ENCODE peak calls at places on chromosomes 11 and 22, in six cellular contexts. One of them, this sample, is unnamed.

GRCh38 chr11:13140028-13140870 is 131.1 kb downstream of the RASSF10 start:
- DNase-seq in adrenal gland: no peak
- DNase-seq in neuronal stem cell: no peak
- DNase-seq in thoracic aorta: no peak
- DNase-seq in CD4-positive, alpha-beta memory T cell: no peak
- DNase-seq in kidney: peak; percentile 75
- DNase-seq in this sample: peak; percentile 87

GRCh38 chr11:10728779-10729472 is 22.1 kb upstream of the CTR9 start:
- DNase-seq in adrenal gland: no peak
- DNase-seq in neuronal stem cell: peak; percentile 51
- DNase-seq in thoracic aorta: no peak
- DNase-seq in CD4-positive, alpha-beta memory T cell: no peak
- DNase-seq in kidney: peak; percentile 69
- DNase-seq in this sample: no peak

GRCh38 chr11:119701591-119702260 is 27.3 kb downstream of the NECTIN1 start:
- DNase-seq in adrenal gland: peak; percentile 83
- DNase-seq in neuronal stem cell: no peak
- DNase-seq in thoracic aorta: no peak
- DNase-seq in CD4-positive, alpha-beta memory T cell: no peak
- DNase-seq in kidney: no peak
- DNase-seq in this sample: no peak

GRCh38 chr11:94926271-94926625 is 47.1 kb downstream of the CWC15 start:
- DNase-seq in adrenal gland: no peak
- DNase-seq in neuronal stem cell: no peak
- DNase-seq in thoracic aorta: no peak
- DNase-seq in CD4-positive, alpha-beta memory T cell: no peak
- DNase-seq in kidney: no peak
- DNase-seq in this sample: no peak

GRCh38 chr11:85027346-85027745 is 599.8 kb downstream of the DLG2 start:
- DNase-seq in adrenal gland: no peak
- DNase-seq in neuronal stem cell: no peak
- DNase-seq in thoracic aorta: no peak
- DNase-seq in CD4-positive, alpha-beta memory T cell: no peak
- DNase-seq in kidney: peak; percentile 43
- DNase-seq in this sample: no peak

GRCh38 chr22:25709758-25710157 is 32.2 kb upstream of the MYO18B start:
- DNase-seq in adrenal gland: no peak
- DNase-seq in neuronal stem cell: no peak
- DNase-seq in thoracic aorta: no peak
- DNase-seq in CD4-positive, alpha-beta memory T cell: no peak
- DNase-seq in kidney: no peak
- DNase-seq in this sample: no peak

GRCh38 chr22:41876275-41876674 is 38.6 kb downstream of the SHISA8 start:
- DNase-seq in adrenal gland: no peak
- DNase-seq in neuronal stem cell: no peak
- DNase-seq in thoracic aorta: no peak
- DNase-seq in CD4-positive, alpha-beta memory T cell: no peak
- DNase-seq in kidney: no peak
- DNase-seq in this sample: no peak

GRCh38 chr11:121589946-121590537 is 137.3 kb upstream of the SORL1-AS1 start:
- DNase-seq in adrenal gland: no peak
- DNase-seq in neuronal stem cell: no peak
- DNase-seq in thoracic aorta: no peak
- DNase-seq in CD4-positive, alpha-beta memory T cell: no peak
- DNase-seq in kidney: no peak
- DNase-seq in this sample: no peak

GRCh38 chr22:46366327-46366731 is 30.8 kb downstream of the TRMU start:
- DNase-seq in adrenal gland: no peak
- DNase-seq in neuronal stem cell: no peak
- DNase-seq in thoracic aorta: no peak
- DNase-seq in CD4-positive, alpha-beta memory T cell: no peak
- DNase-seq in kidney: peak; percentile 70
- DNase-seq in this sample: no peak

GRCh38 chr11:72493426-72494108 is 59.2 kb upstream of the CLPB start:
- DNase-seq in adrenal gland: no peak
- DNase-seq in neuronal stem cell: no peak
- DNase-seq in thoracic aorta: no peak
- DNase-seq in CD4-positive, alpha-beta memory T cell: no peak
- DNase-seq in kidney: no peak
- DNase-seq in this sample: no peak

GRCh38 chr11:35932641-35933571 is 11.0 kb upstream of the LDLRAD3 start:
- DNase-seq in adrenal gland: no peak
- DNase-seq in neuronal stem cell: no peak
- DNase-seq in thoracic aorta: no peak
- DNase-seq in CD4-positive, alpha-beta memory T cell: no peak
- DNase-seq in kidney: no peak
- DNase-seq in this sample: no peak

GRCh38 chr22:40383905-40384304 is 13.5 kb downstream of the SGSM3 start:
- DNase-seq in adrenal gland: peak; percentile 81
- DNase-seq in neuronal stem cell: no peak
- DNase-seq in thoracic aorta: no peak
- DNase-seq in CD4-positive, alpha-beta memory T cell: no peak
- DNase-seq in kidney: no peak
- DNase-seq in this sample: no peak

GRCh38 chr11:134360050-134360835 is 28.5 kb downstream of the GLB1L2 start:
- DNase-seq in adrenal gland: peak; percentile 93
- DNase-seq in neuronal stem cell: peak; percentile 77
- DNase-seq in thoracic aorta: no peak
- DNase-seq in CD4-positive, alpha-beta memory T cell: peak; percentile 64
- DNase-seq in kidney: peak; percentile 90
- DNase-seq in this sample: peak; percentile 80

GRCh38 chr11:20154381-20154780 is 5.9 kb downstream of the DBX1 start:
- DNase-seq in adrenal gland: no peak
- DNase-seq in neuronal stem cell: no peak
- DNase-seq in thoracic aorta: no peak
- DNase-seq in CD4-positive, alpha-beta memory T cell: no peak
- DNase-seq in kidney: no peak
- DNase-seq in this sample: no peak

GRCh38 chr22:43955883-43956286 is 643 bp downstream of the SAMM50 start:
- DNase-seq in adrenal gland: no peak
- DNase-seq in neuronal stem cell: no peak
- DNase-seq in thoracic aorta: no peak
- DNase-seq in CD4-positive, alpha-beta memory T cell: peak; percentile 19
- DNase-seq in kidney: no peak
- DNase-seq in this sample: no peak

GRCh38 chr11:33533668-33534067 is 167.0 kb downstream of the C11orf91 start:
- DNase-seq in adrenal gland: no peak
- DNase-seq in neuronal stem cell: no peak
- DNase-seq in thoracic aorta: no peak
- DNase-seq in CD4-positive, alpha-beta memory T cell: no peak
- DNase-seq in kidney: no peak
- DNase-seq in this sample: no peak

GRCh38 chr22:43743131-43743530 is 69.0 kb downstream of the EFCAB6 start:
- DNase-seq in adrenal gland: no peak
- DNase-seq in neuronal stem cell: peak; percentile 36
- DNase-seq in thoracic aorta: no peak
- DNase-seq in CD4-positive, alpha-beta memory T cell: no peak
- DNase-seq in kidney: no peak
- DNase-seq in this sample: no peak

GRCh38 chr22:30014244-30014643 is 66.0 kb upstream of the HORMAD2 start:
- DNase-seq in adrenal gland: no peak
- DNase-seq in neuronal stem cell: no peak
- DNase-seq in thoracic aorta: no peak
- DNase-seq in CD4-positive, alpha-beta memory T cell: no peak
- DNase-seq in kidney: no peak
- DNase-seq in this sample: no peak
- H3K4me1 ChIP-seq in adrenal gland: peaks cover 4% of the 10 kb centered on the region
- H3K4me1 ChIP-seq in neuronal stem cell: no peaks in the 10 kb centered on the region
- H3K4me1 ChIP-seq in thoracic aorta: no peaks in the 10 kb centered on the region
- H3K4me1 ChIP-seq in CD4-positive, alpha-beta memory T cell: no peaks in the 10 kb centered on the region
- H3K4me1 ChIP-seq in kidney: no peaks in the 10 kb centered on the region
- H3K4me1 ChIP-seq in this sample: no peaks in the 10 kb centered on the region

DNA sequence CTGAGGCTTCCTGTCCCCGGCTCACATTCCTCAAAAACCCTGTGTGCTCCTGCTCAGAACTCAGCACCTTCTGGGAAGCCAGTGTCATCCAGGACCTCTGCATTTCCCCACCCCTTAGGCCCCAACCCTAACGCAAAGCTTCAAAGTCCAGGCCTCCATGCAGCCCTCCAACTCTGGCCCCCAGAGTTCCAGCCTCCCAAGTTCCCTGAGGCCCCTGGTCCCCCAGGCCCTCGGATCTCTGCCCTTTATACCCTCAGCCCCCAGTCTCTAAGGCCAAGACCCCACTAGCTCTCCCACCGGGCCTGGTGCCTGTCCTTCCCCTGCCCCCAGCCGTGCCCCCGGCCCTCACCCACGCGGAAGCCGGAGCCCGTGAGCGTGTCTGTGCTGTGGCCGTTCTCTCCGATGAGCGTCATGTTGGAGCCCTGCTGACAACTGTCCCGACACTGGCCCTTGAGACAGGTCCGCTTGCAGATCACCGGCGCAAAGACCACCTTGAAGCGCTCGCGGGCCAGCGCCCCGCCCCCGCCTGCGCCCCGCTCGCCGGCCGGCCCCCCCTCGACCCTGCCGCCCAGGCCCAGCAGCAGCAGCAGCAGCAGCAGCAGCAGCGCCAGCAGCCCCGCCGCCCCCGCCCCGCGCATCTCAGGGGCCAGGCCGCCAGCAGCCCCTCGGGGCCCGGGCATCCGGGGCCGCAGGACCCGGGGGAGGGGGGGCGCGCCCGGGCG is 718 bp downstream of the LTBP3 start:
- DNase-seq in adrenal gland: no peak
- DNase-seq in neuronal stem cell: no peak
- DNase-seq in thoracic aorta: no peak
- DNase-seq in CD4-positive, alpha-beta memory T cell: no peak
- DNase-seq in kidney: no peak
- DNase-seq in this sample: no peak
- H3K4me1 ChIP-seq in adrenal gland: peaks cover 61% of the 10 kb centered on the region
- H3K4me1 ChIP-seq in neuronal stem cell: peaks cover 45% of the 10 kb centered on the region
- H3K4me1 ChIP-seq in thoracic aorta: peaks cover 73% of the 10 kb centered on the region
- H3K4me1 ChIP-seq in CD4-positive, alpha-beta memory T cell: peaks cover 71% of the 10 kb centered on the region
- H3K4me1 ChIP-seq in kidney: peaks cover 14% of the 10 kb centered on the region
- H3K4me1 ChIP-seq in this sample: peaks cover 34% of the 10 kb centered on the region

DNA sequence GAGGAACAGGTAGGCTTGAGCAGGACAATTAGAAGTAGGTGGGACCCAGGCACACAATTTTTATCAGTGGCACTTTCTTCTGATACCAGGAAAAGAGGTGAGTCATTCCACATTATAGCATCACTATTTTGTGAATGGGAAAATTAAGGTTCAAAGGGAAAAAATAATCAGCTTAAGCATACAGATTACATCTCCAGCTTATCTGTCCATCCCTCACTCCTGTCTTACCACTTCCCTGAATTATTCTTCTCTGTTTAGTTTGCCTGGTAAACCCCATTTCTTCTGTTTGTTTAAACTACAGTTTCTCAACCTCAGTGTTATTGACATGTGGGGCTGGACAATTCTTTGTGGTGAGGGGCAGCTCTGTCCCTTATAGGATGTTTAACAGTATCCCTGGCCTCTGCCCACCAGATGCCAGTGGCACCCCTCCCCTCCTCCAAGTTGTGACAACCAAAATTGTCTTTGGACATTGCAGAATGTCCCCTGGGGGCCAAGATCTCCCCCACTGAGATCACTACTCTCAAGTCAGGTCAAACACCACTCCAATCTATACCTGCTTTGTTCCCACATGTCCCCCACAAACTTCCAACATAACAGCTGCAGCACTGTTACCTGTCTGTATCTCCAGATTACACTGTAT is 8.5 kb upstream of the XBP1 start:
- DNase-seq in adrenal gland: no peak
- DNase-seq in neuronal stem cell: no peak
- DNase-seq in thoracic aorta: no peak
- DNase-seq in CD4-positive, alpha-beta memory T cell: no peak
- DNase-seq in kidney: peak; percentile 33
- DNase-seq in this sample: no peak
- H3K4me1 ChIP-seq in adrenal gland: peaks cover 23% of the 10 kb centered on the region
- H3K4me1 ChIP-seq in neuronal stem cell: no peaks in the 10 kb centered on the region
- H3K4me1 ChIP-seq in thoracic aorta: peaks cover 9% of the 10 kb centered on the region
- H3K4me1 ChIP-seq in CD4-positive, alpha-beta memory T cell: peaks cover 60% of the 10 kb centered on the region
- H3K4me1 ChIP-seq in kidney: peaks cover 18% of the 10 kb centered on the region
- H3K4me1 ChIP-seq in this sample: no peaks in the 10 kb centered on the region

DNA sequence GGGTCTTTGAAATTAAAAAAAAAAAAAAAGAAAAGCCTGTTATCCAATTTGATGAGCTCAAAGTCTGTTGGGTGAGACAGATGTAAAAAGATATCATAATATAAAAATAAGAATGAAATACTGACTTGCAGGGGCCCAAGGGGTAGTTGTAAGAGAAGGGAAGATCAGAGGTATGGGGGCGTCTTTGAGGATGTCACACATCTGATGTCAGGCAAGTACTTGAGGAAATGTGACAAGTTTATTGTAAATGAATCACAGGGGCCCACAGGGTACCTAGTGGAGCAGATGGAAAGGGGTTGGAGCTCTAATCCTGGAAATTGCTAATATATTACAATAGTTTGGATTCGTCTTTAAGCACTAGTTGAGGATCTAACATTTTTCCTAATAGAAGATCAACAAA is 131.6 kb downstream of the MAML2 start:
- DNase-seq in adrenal gland: no peak
- DNase-seq in neuronal stem cell: no peak
- DNase-seq in thoracic aorta: no peak
- DNase-seq in CD4-positive, alpha-beta memory T cell: no peak
- DNase-seq in kidney: no peak
- DNase-seq in this sample: no peak
- H3K4me1 ChIP-seq in adrenal gland: peaks cover 44% of the 10 kb centered on the region
- H3K4me1 ChIP-seq in neuronal stem cell: peaks cover 22% of the 10 kb centered on the region
- H3K4me1 ChIP-seq in thoracic aorta: peaks cover 74% of the 10 kb centered on the region
- H3K4me1 ChIP-seq in CD4-positive, alpha-beta memory T cell: peaks cover 96% of the 10 kb centered on the region
- H3K4me1 ChIP-seq in kidney: peaks cover 36% of the 10 kb centered on the region
- H3K4me1 ChIP-seq in this sample: peaks cover 11% of the 10 kb centered on the region

GRCh38 chr11:3877252-3878035 is 22.0 kb downstream of the STIM1 start:
- DNase-seq in adrenal gland: no peak
- DNase-seq in neuronal stem cell: no peak
- DNase-seq in thoracic aorta: no peak
- DNase-seq in CD4-positive, alpha-beta memory T cell: no peak
- DNase-seq in kidney: no peak
- DNase-seq in this sample: no peak
- H3K4me1 ChIP-seq in adrenal gland: peaks cover 29% of the 10 kb centered on the region
- H3K4me1 ChIP-seq in neuronal stem cell: peaks cover 14% of the 10 kb centered on the region
- H3K4me1 ChIP-seq in thoracic aorta: peaks cover 34% of the 10 kb centered on the region
- H3K4me1 ChIP-seq in CD4-positive, alpha-beta memory T cell: peaks cover 79% of the 10 kb centered on the region
- H3K4me1 ChIP-seq in kidney: peaks cover 35% of the 10 kb centered on the region
- H3K4me1 ChIP-seq in this sample: peaks cover 12% of the 10 kb centered on the region

DNA sequence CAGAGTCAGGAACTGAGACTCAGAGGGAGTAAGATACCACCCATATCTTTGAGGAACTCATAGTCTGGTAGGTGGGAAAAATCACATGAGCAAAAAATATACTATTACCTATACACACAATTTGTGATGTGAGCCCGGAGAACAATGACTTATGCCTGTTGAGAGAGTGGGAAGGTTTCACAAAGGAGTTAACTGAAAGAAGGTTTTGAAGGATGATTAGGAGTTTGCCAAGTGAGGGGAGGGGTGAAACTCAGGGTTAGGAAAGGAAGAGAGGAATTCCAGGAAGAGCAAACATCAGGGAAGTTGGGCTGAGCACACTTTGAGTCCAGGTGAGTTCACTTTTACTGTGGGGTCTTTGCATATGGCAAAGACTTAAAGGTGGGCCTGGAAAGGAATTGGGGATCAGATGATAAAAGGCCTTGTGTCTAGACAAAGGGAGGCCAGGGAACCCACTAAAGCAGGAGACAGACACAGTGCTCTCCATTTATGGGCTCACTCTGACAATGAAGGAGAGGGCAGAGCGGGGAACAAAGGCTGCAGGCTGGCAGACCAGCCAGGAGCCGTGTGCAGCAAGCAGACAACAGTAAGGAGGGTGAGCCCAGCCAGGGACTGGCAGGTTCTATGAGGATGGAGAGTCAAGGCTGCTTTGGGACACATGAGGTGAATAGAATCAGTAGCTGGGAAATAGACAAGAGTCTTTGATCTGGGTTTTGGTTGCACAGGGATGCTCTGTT is 33.1 kb downstream of the TSPAN18 start:
- DNase-seq in adrenal gland: peak; percentile 48
- DNase-seq in neuronal stem cell: no peak
- DNase-seq in thoracic aorta: no peak
- DNase-seq in CD4-positive, alpha-beta memory T cell: no peak
- DNase-seq in kidney: no peak
- DNase-seq in this sample: no peak
- H3K4me1 ChIP-seq in adrenal gland: peaks cover 59% of the 10 kb centered on the region
- H3K4me1 ChIP-seq in neuronal stem cell: peaks cover 22% of the 10 kb centered on the region
- H3K4me1 ChIP-seq in thoracic aorta: peaks cover 58% of the 10 kb centered on the region
- H3K4me1 ChIP-seq in CD4-positive, alpha-beta memory T cell: no peaks in the 10 kb centered on the region
- H3K4me1 ChIP-seq in kidney: no peaks in the 10 kb centered on the region
- H3K4me1 ChIP-seq in this sample: no peaks in the 10 kb centered on the region

This sample was measured in colonic mucosa.